ENCODE peak calls at places on chromosomes 2 and 18, in five cellular contexts. A is K562, W is heart left ventricle, Y is A549, R is upper lobe of left lung. X is an unnamed sample.

GRCh38 chr2:46162329-46162870 is 134.8 kb upstream of the EPAS1 start:
- DNase-seq in A (no peak), W (no peak), Y (no peak), R (no peak), X (peak)

GRCh38 chr2:188303363-188304031 is 11.8 kb downstream of the GULP1 start:
- DNase-seq in A (no peak), W (no peak), Y (no peak), R (no peak), X (no peak)

GRCh38 chr2:132760971-132761370 is 91.0 kb upstream of the LYPD1 start:
- DNase-seq in A (no peak), W (no peak), Y (no peak), R (no peak), X (no peak)

GRCh38 chr2:37091873-37092272 is 7.6 kb downstream of the GPATCH11 start:
- DNase-seq in A (no peak), W (no peak), Y (no peak), R (no peak), X (no peak)

GRCh38 chr18:64082513-64082912 is 66.4 kb downstream of the LINC00305 start:
- DNase-seq in A (no peak), W (no peak), Y (no peak), R (no peak), X (no peak)

GRCh38 chr18:10860937-10861336 is 288.4 kb downstream of the PIEZO2 start:
- DNase-seq in A (no peak), W (no peak), Y (no peak), R (no peak), X (no peak)

GRCh38 chr2:105490204-105490603 is 91.4 kb upstream of the FHL2 start:
- DNase-seq in A (no peak), W (no peak), Y (no peak), R (no peak), X (no peak)

GRCh38 chr2:179377296-179377695 is 112.7 kb upstream of the SESTD1 start:
- DNase-seq in A (no peak), W (no peak), Y (no peak), R (no peak), X (no peak)

GRCh38 chr2:239696559-239697207 is 295.9 kb upstream of the HDAC4 start:
- DNase-seq in A (no peak), W (no peak), Y (no peak), R (no peak), X (peak)

GRCh38 chr2:101808006-101808562 is 110.6 kb downstream of the MAP4K4 start:
- DNase-seq in A (no peak), W (no peak), Y (no peak), R (no peak), X (no peak)

GRCh38 chr2:146119586-146119985 is 1599.7 kb upstream of the ZEB2 start:
- DNase-seq in A (no peak), W (no peak), Y (no peak), R (no peak), X (no peak)

GRCh38 chr2:44016282-44016681 is 20.5 kb upstream of the LRPPRC start:
- DNase-seq in A (peak), W (no peak), Y (peak), R (no peak), X (no peak)

GRCh38 chr2:43737097-43737854 is 36.6 kb upstream of the DYNC2LI1 start:
- DNase-seq in A (peak), W (no peak), Y (peak), R (no peak), X (no peak)

GRCh38 chr2:208265807-208266640 is at the start of gene PIKFYVE:
- DNase-seq in A (peak), W (peak), Y (peak), R (peak), X (peak)
- TF ChIP-seq POLR2A in A (peak), W (peak), Y (peak), R (no peak), X (no peak)

DNA sequence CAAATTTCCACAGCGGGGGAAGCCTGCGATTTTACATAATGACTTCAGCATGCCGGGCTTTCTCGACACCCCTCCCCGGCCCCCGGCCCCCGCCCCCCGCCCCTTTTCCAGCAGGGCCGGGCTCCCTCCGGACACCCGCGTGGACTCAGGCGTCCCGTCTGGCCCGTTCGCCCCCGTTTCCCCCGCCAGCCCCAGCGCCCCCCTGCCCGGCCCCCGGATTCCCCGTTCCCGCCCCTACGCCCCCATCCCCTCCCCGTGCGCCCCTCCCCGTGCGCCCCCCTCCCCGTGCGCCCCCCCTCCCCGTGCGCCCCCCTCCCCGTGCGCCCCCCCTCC is 456 bp upstream of the NFATC1 start:
- DNase-seq in A (no peak), W (peak), Y (no peak), R (no peak), X (no peak)
- H3K4me3 ChIP-seq in A (no peak), W (peak), Y (peak), R (peak), X (no peak)

DNA sequence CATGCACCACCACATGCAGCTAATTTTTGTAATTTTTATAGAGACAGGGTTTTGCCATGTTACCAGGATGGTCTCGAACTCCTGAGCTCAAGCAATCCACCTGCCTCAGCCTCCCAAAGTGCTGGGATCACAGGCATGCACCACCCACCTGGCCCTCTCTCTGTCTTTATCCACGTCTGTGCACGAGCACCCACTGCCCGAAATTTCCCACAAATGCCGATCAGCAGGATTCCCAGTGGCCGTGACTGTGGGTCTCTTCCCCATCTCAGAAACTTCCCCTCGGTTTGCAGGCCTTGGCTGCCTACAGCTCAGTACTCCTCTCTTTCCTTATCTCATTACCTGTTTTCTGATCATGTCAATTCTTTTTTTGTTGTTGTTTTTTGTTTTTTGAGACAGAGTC is 217.3 kb downstream of the TTC32 start:
- DNase-seq in A (no peak), W (no peak), Y (no peak), R (no peak), X (no peak)
- TF ChIP-seq POLR2A in A (no peak), W (no peak), Y (no peak), R (no peak), X (no peak)

GRCh38 chr18:57433492-57434176 is 1.5 kb upstream of the ONECUT2 start:
- DNase-seq in A (no peak), W (no peak), Y (peak), R (no peak), X (no peak)
- H3K4me3 ChIP-seq in A (peak), W (no peak), Y (peak), R (no peak), X (no peak)

GRCh38 chr2:217437289-217437688 is 565.5 kb downstream of the TNS1 start:
- DNase-seq in A (no peak), W (peak), Y (no peak), R (no peak), X (no peak)

GRCh38 chr2:217431577-217432269 is 571.1 kb downstream of the TNS1 start:
- DNase-seq in A (peak), W (no peak), Y (no peak), R (no peak), X (no peak)

GRCh38 chr2:217436386-217436785 is 566.4 kb downstream of the TNS1 start:
- DNase-seq in A (no peak), W (no peak), Y (no peak), R (no peak), X (no peak)

GRCh38 chr2:217433522-217433921 is 569.3 kb downstream of the TNS1 start:
- DNase-seq in A (no peak), W (no peak), Y (no peak), R (no peak), X (no peak)

DNA sequence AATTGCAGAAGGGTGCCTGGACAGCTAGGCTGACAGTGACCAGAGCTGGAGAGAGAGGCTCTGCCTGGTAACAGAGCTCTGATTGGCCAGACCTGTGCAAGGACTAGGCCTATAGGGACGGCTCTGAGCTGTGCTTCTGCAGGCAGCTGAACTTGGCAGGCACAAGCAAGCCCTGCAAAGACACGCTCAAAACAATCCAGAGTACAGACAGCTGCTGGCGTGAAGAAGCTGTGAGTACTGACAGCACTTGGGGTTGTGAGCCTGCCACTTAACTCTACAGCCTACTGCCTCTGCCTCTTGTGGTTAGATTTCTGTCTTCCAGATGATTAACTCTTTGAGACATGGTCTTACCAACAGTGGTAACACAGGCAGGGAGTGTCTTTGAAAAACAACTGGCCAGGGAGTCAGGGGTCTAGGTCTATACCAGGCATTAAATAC is 568.6 kb downstream of the TNS1 start:
- DNase-seq in A (peak), W (peak), Y (peak), R (peak), X (peak)
- TF ChIP-seq POLR2A in A (no peak), W (no peak), Y (no peak), R (no peak), X (no peak)

GRCh38 chr2:237435844-237436590 is 22.1 kb upstream of the COL6A3 start:
- DNase-seq in A (no peak), W (no peak), Y (peak), R (no peak), X (no peak)

GRCh38 chr2:237434916-237435315 is 21.0 kb upstream of the COL6A3 start:
- DNase-seq in A (peak), W (no peak), Y (no peak), R (no peak), X (no peak)

GRCh38 chr2:237431856-237432255 is 17.9 kb upstream of the COL6A3 start:
- DNase-seq in A (no peak), W (no peak), Y (no peak), R (no peak), X (no peak)

GRCh38 chr2:237432484-237433092 is 18.6 kb upstream of the COL6A3 start:
- DNase-seq in A (no peak), W (no peak), Y (peak), R (no peak), X (no peak)

GRCh38 chr2:237433920-237434319 is 20.0 kb upstream of the COL6A3 start:
- DNase-seq in A (no peak), W (no peak), Y (no peak), R (no peak), X (no peak)
- H3K4me3 ChIP-seq in A (no peak), W (no peak), Y (no peak), R (no peak), X (no peak)

GRCh38 chr2:197205590-197206215 is 104.9 kb downstream of the ANKRD44 start:
- DNase-seq in A (no peak), W (no peak), Y (no peak), R (peak), X (no peak)
- TF ChIP-seq POLR2A in A (no peak), W (no peak), Y (no peak), R (no peak), X (no peak)

GRCh38 chr18:332721-333513 is 65.1 kb upstream of the THOC1 start:
- DNase-seq in A (no peak), W (peak), Y (no peak), R (no peak), X (no peak)

GRCh38 chr18:332007-332406 is 64.2 kb upstream of the THOC1 start:
- DNase-seq in A (no peak), W (no peak), Y (no peak), R (peak), X (peak)

GRCh38 chr18:334575-335132 is 66.8 kb upstream of the THOC1 start:
- DNase-seq in A (no peak), W (no peak), Y (no peak), R (no peak), X (no peak)

GRCh38 chr18:336753-337152 is 68.9 kb upstream of the THOC1 start:
- DNase-seq in A (no peak), W (no peak), Y (no peak), R (peak), X (no peak)

GRCh38 chr18:335741-336140 is 67.9 kb upstream of the THOC1 start:
- DNase-seq in A (no peak), W (no peak), Y (no peak), R (no peak), X (no peak)
- H3K4me3 ChIP-seq in A (no peak), W (no peak), Y (no peak), R (no peak), X (no peak)

DNA sequence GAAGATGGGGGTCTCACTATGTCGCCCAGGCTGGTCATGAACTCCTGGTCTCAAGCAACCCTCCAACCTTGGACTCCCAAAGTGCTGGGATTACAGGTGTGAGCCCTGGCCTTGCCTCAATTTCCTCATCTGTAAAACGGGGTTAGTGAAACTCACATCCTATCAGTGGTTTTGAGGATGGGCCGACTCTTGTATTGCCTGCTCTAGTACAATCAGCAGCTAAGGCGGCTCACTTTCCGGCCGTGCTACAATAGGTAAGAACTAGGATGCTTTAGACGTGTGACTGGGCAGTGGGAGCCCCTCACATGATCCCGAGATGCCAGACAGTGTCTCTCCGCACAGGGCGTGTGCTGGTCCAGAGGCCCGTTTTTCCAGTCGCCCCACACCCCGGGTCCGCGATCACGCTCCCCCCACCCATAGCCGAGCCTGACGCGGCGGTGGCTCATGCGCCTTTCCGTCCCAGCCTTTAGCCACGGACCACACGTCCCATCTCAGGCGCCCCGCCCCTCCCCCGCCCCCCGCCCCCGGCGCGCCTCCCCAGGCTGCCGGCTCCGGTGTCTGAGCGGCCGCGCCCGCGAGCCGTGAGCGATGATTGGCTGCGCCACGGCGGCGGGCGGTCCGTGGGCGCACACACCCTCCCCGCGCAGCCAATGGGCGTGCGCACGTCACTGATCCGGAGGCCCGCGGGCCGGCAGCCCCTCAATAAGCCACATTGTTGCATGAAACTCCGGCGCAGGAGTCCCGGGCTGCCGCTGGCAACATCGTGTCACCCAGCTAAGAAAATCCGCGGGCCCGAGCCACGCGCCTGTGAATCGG is at the start of gene HK2:
- DNase-seq in A (peak), W (peak), Y (peak), R (peak), X (peak)
- TF ChIP-seq POLR2A in A (peak), W (peak), Y (no peak), R (no peak), X (no peak)

X was measured in lower leg skin.